ENCODE peak calls at places on chromosomes 5 and 9, in five cellular contexts. D, I, S, Y and F are unnamed samples.
A peak's percentile ranks its signal among the peaks of the same experiment; 100 is the strongest.

GRCh38 chr5:57539281-57539701 is 56.7 kb upstream of the ACTBL2 start:
- DNase-seq in D (no peak), I (no peak), S (no peak), Y (no peak), F (no peak)

GRCh38 chr5:40220260-40220659 is 459.5 kb upstream of the PTGER4 start:
- DNase-seq in D (no peak), I (no peak), S (no peak), Y (no peak), F (no peak)

GRCh38 chr9:136403915-136404800 is 4.2 kb upstream of the SNAPC4 start:
- DNase-seq in D (no peak), I (no peak), S (no peak), Y (peak; percentile 27), F (no peak)

GRCh38 chr5:80116465-80116864 is 81.3 kb downstream of the THBS4 start:
- DNase-seq in D (no peak), I (no peak), S (no peak), Y (no peak), F (no peak)

GRCh38 chr9:2570615-2571479 is 50.7 kb upstream of the VLDLR start:
- DNase-seq in D (no peak), I (peak; percentile 90), S (peak; percentile 69), Y (peak; percentile 8), F (no peak)

GRCh38 chr9:107587175-107587963 is 97.8 kb upstream of the KLF4 start:
- DNase-seq in D (no peak), I (peak; percentile 67), S (peak; percentile 12), Y (no peak), F (no peak)

GRCh38 chr5:178398856-178399722 is 166.5 kb upstream of the PHYKPL start:
- DNase-seq in D (no peak), I (no peak), S (no peak), Y (no peak), F (no peak)

GRCh38 chr5:53023969-53024368 is 34.8 kb downstream of the ITGA2 start:
- DNase-seq in D (no peak), I (no peak), S (peak; percentile 92), Y (no peak), F (no peak)

GRCh38 chr5:175654807-175655206 is 3.1 kb upstream of the HRH2 start:
- DNase-seq in D (no peak), I (peak; percentile 53), S (peak; percentile 18), Y (no peak), F (no peak)

GRCh38 chr9:99833735-99834134 is 12.1 kb downstream of the NR4A3 start:
- DNase-seq in D (no peak), I (no peak), S (no peak), Y (no peak), F (no peak)

GRCh38 chr9:114643906-114644305 is 13.7 kb downstream of the TEX53 start:
- DNase-seq in D (no peak), I (no peak), S (no peak), Y (no peak), F (no peak)

GRCh38 chr9:109903515-109904138 is 123.6 kb downstream of the PALM2AKAP2 start:
- DNase-seq in D (peak; percentile 59), I (peak; percentile 70), S (peak; percentile 73), Y (peak; percentile 28), F (peak; percentile 55)

GRCh38 chr5:173885481-173886010 is 2.6 kb upstream of the CPEB4 start:
- DNase-seq in D (no peak), I (no peak), S (no peak), Y (no peak), F (no peak)

GRCh38 chr9:114611516-114612271 is 603 bp downstream of the TMEM268 start:
- DNase-seq in D (no peak), I (peak; percentile 80), S (no peak), Y (peak; percentile 55), F (peak; percentile 59)

GRCh38 chr5:105544300-105544699 is 1981.7 kb upstream of the NUDT12 start:
- DNase-seq in D (no peak), I (no peak), S (no peak), Y (no peak), F (no peak)

GRCh38 chr9:116924462-116925110 is 237.5 kb downstream of the TRIM32 start:
- DNase-seq in D (no peak), I (no peak), S (no peak), Y (no peak), F (no peak)

GRCh38 chr5:77369566-77369965 is 122.5 kb downstream of the WDR41 start:
- DNase-seq in D (no peak), I (no peak), S (no peak), Y (no peak), F (no peak)

GRCh38 chr9:89815903-89816573 is 211.2 kb downstream of the GADD45G start:
- DNase-seq in D (no peak), I (no peak), S (no peak), Y (no peak), F (no peak)

GRCh38 chr5:154850255-154851062 is at the start of gene FAXDC2:
- DNase-seq in D (no peak), I (peak; percentile 91), S (peak; percentile 46), Y (no peak), F (peak; percentile 71)

GRCh38 chr5:5437227-5438172 is 15.0 kb downstream of the ICE1 start:
- DNase-seq in D (no peak), I (no peak), S (no peak), Y (no peak), F (no peak)

GRCh38 chr5:45189481-45189880 is 380.7 kb downstream of the MRPS30 start:
- DNase-seq in D (no peak), I (no peak), S (no peak), Y (no peak), F (no peak)

GRCh38 chr5:170960567-170960966 is 98.7 kb downstream of the RANBP17 start:
- DNase-seq in D (no peak), I (no peak), S (no peak), Y (no peak), F (no peak)

GRCh38 chr9:127163409-127163808 is 41.0 kb upstream of the ANGPTL2 start:
- DNase-seq in D (no peak), I (no peak), S (peak; percentile 62), Y (no peak), F (no peak)

GRCh38 chr9:14347408-14348224 is 33.7 kb upstream of the NFIB start:
- DNase-seq in D (no peak), I (peak; percentile 89), S (peak; percentile 28), Y (no peak), F (no peak)

GRCh38 chr9:94912700-94913249 is 186.3 kb downstream of the AOPEP start:
- DNase-seq in D (peak; percentile 43), I (no peak), S (peak; percentile 85), Y (no peak), F (no peak)

GRCh38 chr5:161778796-161779195 is 69.1 kb upstream of the GABRA1 start:
- DNase-seq in D (no peak), I (no peak), S (no peak), Y (no peak), F (no peak)

GRCh38 chr5:142587354-142587965 is 98.4 kb downstream of the FGF1 start:
- DNase-seq in D (no peak), I (no peak), S (peak; percentile 49), Y (no peak), F (no peak)

GRCh38 chr5:139389701-139390638 is at the start of gene MZB1:
- DNase-seq in D (no peak), I (no peak), S (no peak), Y (peak; percentile 50), F (no peak)

GRCh38 chr9:90905079-90905478 is 103.5 kb downstream of the SYK start:
- DNase-seq in D (no peak), I (no peak), S (no peak), Y (no peak), F (peak; percentile 77)

GRCh38 chr9:14315754-14316573 is 2.0 kb upstream of the NFIB start:
- DNase-seq in D (no peak), I (peak; percentile 73), S (peak; percentile 20), Y (no peak), F (peak; percentile 20)

GRCh38 chr9:137241490-137242328 is 622 bp downstream of the TUBB4B start:
- DNase-seq in D (no peak), I (peak; percentile 85), S (peak; percentile 39), Y (peak; percentile 79), F (no peak)

GRCh38 chr5:56123531-56124243 is 109.4 kb downstream of the ANKRD55 start:
- DNase-seq in D (peak; percentile 98), I (peak; percentile 71), S (peak; percentile 98), Y (no peak), F (no peak)

GRCh38 chr5:146173597-146173996 is 8.9 kb downstream of the LARS1 start:
- DNase-seq in D (no peak), I (no peak), S (no peak), Y (no peak), F (no peak)

DNA sequence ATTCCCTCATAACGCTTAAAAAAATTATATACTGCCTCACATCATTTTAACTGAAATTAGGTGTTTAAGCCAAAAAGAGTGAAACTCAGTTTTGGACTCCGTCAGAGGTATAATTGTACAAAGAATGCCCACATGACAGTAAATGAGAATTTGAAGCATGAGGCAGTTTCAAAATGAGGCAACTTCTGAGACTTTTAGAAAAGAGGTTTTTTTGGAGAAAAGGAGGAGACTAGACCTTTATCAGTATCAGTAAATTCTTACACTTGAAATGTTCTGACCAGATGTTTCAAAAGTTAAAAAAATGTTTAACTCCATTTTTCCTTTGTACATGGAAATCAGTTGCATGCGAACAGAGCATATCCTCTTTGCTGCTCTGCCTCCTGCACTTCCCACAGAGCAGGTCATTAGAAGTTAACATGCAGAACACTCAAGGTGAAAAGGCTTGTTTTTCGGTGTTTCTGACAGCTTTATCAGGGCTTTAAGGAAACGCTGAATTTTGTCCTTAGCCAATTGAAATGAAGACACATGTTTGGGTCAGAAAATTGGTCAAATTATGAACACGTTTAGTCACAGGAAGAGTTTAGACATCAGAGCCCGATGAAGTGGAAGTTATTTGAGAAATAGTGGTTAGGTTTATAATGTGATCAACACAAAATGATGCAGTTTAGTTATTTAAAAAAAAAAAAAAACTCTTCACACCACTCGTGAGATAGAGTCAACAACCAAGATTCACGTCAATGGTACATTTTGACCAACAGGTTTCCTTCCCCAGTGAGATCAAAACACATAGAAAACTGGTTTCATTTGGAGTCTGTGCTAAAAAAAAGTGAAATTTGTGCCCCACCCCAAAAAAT is 59.5 kb downstream of the PIK3R1 start:
- DNase-seq in D (no peak), I (no peak), S (no peak), Y (no peak), F (no peak)
- H3K36me3 ChIP-seq in D (peaks cover 5% of the 10 kb centered on the region), I (peaks cover 58% of the 10 kb centered on the region), S (peaks cover 10% of the 10 kb centered on the region), Y (peaks cover 5% of the 10 kb centered on the region), F (peaks cover 4% of the 10 kb centered on the region)

GRCh38 chr5:180563994-180564393 is 27.3 kb downstream of the SCGB3A1 start:
- DNase-seq in D (no peak), I (no peak), S (no peak), Y (no peak), F (no peak)

GRCh38 chr5:180568914-180569313 is 22.4 kb downstream of the SCGB3A1 start:
- DNase-seq in D (no peak), I (no peak), S (no peak), Y (no peak), F (no peak)
- H3K36me3 ChIP-seq in D (peaks cover 31% of the 10 kb centered on the region), I (peaks cover 91% of the 10 kb centered on the region), S (peaks cover 15% of the 10 kb centered on the region), Y (peaks cover 26% of the 10 kb centered on the region), F (no peaks in the 10 kb centered on the region)

GRCh38 chr9:18061332-18061731 is 412.6 kb upstream of the ADAMTSL1 start:
- DNase-seq in D (no peak), I (no peak), S (no peak), Y (no peak), F (no peak)
- H3K36me3 ChIP-seq in D (no peaks in the 10 kb centered on the region), I (no peaks in the 10 kb centered on the region), S (no peaks in the 10 kb centered on the region), Y (no peaks in the 10 kb centered on the region), F (no peaks in the 10 kb centered on the region)

DNA sequence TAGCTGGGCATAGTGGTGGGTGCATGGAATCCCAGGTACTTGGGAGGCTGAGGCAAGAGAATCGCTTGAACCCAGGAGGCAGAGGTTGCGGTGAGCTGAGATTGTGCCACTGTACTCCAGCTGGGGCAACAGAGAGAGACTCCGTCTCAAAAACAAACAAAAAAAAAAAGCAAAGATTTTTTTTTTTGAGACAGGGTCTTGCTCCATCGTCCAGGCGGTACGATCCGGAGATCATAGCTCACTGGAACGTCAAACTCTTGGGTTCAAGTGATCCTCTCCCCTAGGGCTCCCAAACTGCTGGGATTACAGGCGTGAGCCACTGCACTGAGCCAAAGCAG is 37.6 kb downstream of the ABCA1 start:
- DNase-seq in D (no peak), I (no peak), S (no peak), Y (no peak), F (no peak)
- H3K36me3 ChIP-seq in D (no peaks in the 10 kb centered on the region), I (peaks cover 33% of the 10 kb centered on the region), S (no peaks in the 10 kb centered on the region), Y (no peaks in the 10 kb centered on the region), F (no peaks in the 10 kb centered on the region)